ENCODE peak calls at places on chromosomes 1 and 21, in nine cellular contexts. K is retina; V is IMR-90; E is C1 segment of cervical spinal cord; D is AG04450; W is heart right ventricle; N is activated gamma-delta T cell treated with anti-CD3 and anti-CD28 coated beads, Interleukin-2, amount 50 U/mL, for 16 hours; Y is CD4-positive, CD25-positive, alpha-beta regulatory T cell; A is islet precursor cell. B is an unnamed sample.
A peak's percentile ranks its signal among the peaks of the same experiment; 100 is the strongest.

GRCh38 chr1:162236201-162236600 is 140.5 kb downstream of the SPATA46 start:
- DNase-seq in K (no peak), V (no peak), E (no peak), D (no peak), W (no peak), N (no peak), Y (no peak), A (no peak), B (no peak)

GRCh38 chr1:152410599-152410998 is 3.5 kb downstream of the CRNN start:
- DNase-seq in K (peak; percentile 15), V (peak; percentile 1), E (no peak), D (no peak), W (no peak), N (no peak), Y (no peak), A (no peak), B (no peak)

GRCh38 chr1:244794071-244794470 is 41.4 kb upstream of the COX20 start:
- DNase-seq in K (no peak), V (no peak), E (no peak), D (no peak), W (no peak), N (no peak), Y (no peak), A (no peak), B (no peak)

GRCh38 chr21:36927718-36928117 is 38.8 kb downstream of the HLCS start:
- DNase-seq in K (peak; percentile 69), V (peak; percentile 97), E (peak; percentile 67), D (peak; percentile 89), W (peak; percentile 82), N (peak; percentile 51), Y (peak; percentile 78), A (peak; percentile 88), B (peak; percentile 63)

GRCh38 chr1:169694304-169694703 is 17.1 kb downstream of the SELL start:
- DNase-seq in K (no peak), V (no peak), E (no peak), D (no peak), W (no peak), N (no peak), Y (peak; percentile 91), A (no peak), B (no peak)

GRCh38 chr1:201245082-201245481 is 38.2 kb upstream of the PKP1 start:
- DNase-seq in K (no peak), V (no peak), E (no peak), D (no peak), W (no peak), N (no peak), Y (no peak), A (no peak), B (no peak)

GRCh38 chr1:110210604-110211502 is 739 bp downstream of the KCNC4 start:
- DNase-seq in K (peak; percentile 82), V (no peak), E (no peak), D (no peak), W (peak; percentile 38), N (peak; percentile 28), Y (peak; percentile 71), A (peak; percentile 71), B (peak; percentile 67)

GRCh38 chr1:48107516-48107915 is 110.3 kb upstream of the TRABD2B start:
- DNase-seq in K (no peak), V (no peak), E (no peak), D (no peak), W (no peak), N (no peak), Y (no peak), A (no peak), B (no peak)

GRCh38 chr1:78080767-78081166 is 35.0 kb downstream of the GIPC2 start:
- DNase-seq in K (no peak), V (no peak), E (no peak), D (no peak), W (no peak), N (no peak), Y (peak; percentile 41), A (no peak), B (no peak)

GRCh38 chr1:8818325-8818775 is 910 bp upstream of the RERE start:
- DNase-seq in K (no peak), V (peak; percentile 82), E (no peak), D (no peak), W (peak; percentile 51), N (no peak), Y (no peak), A (no peak), B (peak; percentile 17)

GRCh38 chr1:78840447-78841251 is 165.9 kb downstream of the ADGRL4 start:
- DNase-seq in K (peak; percentile 70), V (peak; percentile 83), E (no peak), D (peak; percentile 55), W (peak; percentile 3), N (no peak), Y (no peak), A (peak; percentile 82), B (no peak)

GRCh38 chr1:112230232-112230631 is 165.8 kb upstream of the CTTNBP2NL start:
- DNase-seq in K (no peak), V (no peak), E (no peak), D (no peak), W (no peak), N (no peak), Y (no peak), A (peak; percentile 31), B (no peak)

GRCh38 chr1:245168090-245168489 is 13.3 kb downstream of the KIF26B start:
- DNase-seq in K (no peak), V (no peak), E (no peak), D (no peak), W (peak; percentile 21), N (no peak), Y (no peak), A (no peak), B (peak; percentile 83)

GRCh38 chr1:46205794-46206193 is 2.7 kb downstream of the LURAP1 start:
- DNase-seq in K (no peak), V (no peak), E (no peak), D (no peak), W (peak; percentile 46), N (no peak), Y (no peak), A (no peak), B (no peak)

GRCh38 chr1:77036560-77036959 is 169.3 kb downstream of the ST6GALNAC5 start:
- DNase-seq in K (no peak), V (peak; percentile 56), E (no peak), D (peak; percentile 10), W (no peak), N (no peak), Y (peak; percentile 28), A (no peak), B (no peak)

GRCh38 chr1:111603979-111604378 is 15.6 kb upstream of the RAP1A start:
- DNase-seq in K (no peak), V (no peak), E (no peak), D (no peak), W (no peak), N (peak; percentile 67), Y (peak; percentile 95), A (peak; percentile 68), B (peak; percentile 19)

GRCh38 chr1:52520149-52520548 is 32.7 kb downstream of the TUT4 start:
- DNase-seq in K (no peak), V (peak; percentile 86), E (no peak), D (peak; percentile 10), W (no peak), N (no peak), Y (peak; percentile 6), A (no peak), B (no peak)

GRCh38 chr1:180235077-180235501 is 5.0 kb downstream of the LHX4 start:
- DNase-seq in K (peak; percentile 64), V (no peak), E (no peak), D (no peak), W (no peak), N (no peak), Y (peak; percentile 18), A (peak; percentile 54), B (no peak)

GRCh38 chr1:17873007-17873675 is 118.0 kb downstream of the ACTL8 start:
- DNase-seq in K (no peak), V (no peak), E (no peak), D (no peak), W (peak; percentile 39), N (no peak), Y (no peak), A (no peak), B (no peak)

GRCh38 chr1:42221952-42222606 is 57.5 kb upstream of the GUCA2A start:
- DNase-seq in K (no peak), V (peak; percentile 74), E (no peak), D (no peak), W (no peak), N (no peak), Y (no peak), A (no peak), B (no peak)

GRCh38 chr1:157360021-157360390 is 192.3 kb downstream of the FCRL5 start:
- DNase-seq in K (no peak), V (no peak), E (no peak), D (no peak), W (no peak), N (no peak), Y (no peak), A (no peak), B (no peak)

GRCh38 chr1:3053366-3053980 is 15.5 kb upstream of the PRDM16 start:
- DNase-seq in K (no peak), V (no peak), E (no peak), D (no peak), W (no peak), N (no peak), Y (no peak), A (peak; percentile 29), B (no peak)

B was measured in HL-60.